ENCODE peak calls at places on chromosomes 4 and X, in ten cellular contexts. One of them, this sample, is unnamed.

GRCh38 chr4:177596035-177596434 is 153.8 kb upstream of the AGA start:
- DNase-seq in tibial nerve: no peak
- DNase-seq in suprapubic skin: no peak
- DNase-seq in transverse colon: no peak
- DNase-seq in ovary: no peak
- DNase-seq in A549: peak
- DNase-seq in stomach: no peak
- DNase-seq in GM12878: no peak
- DNase-seq in K562: peak
- DNase-seq in HepG2: peak
- DNase-seq in this sample: no peak

GRCh38 chr4:154049457-154050181 is 260.7 kb upstream of the SFRP2 start:
- DNase-seq in tibial nerve: peak
- DNase-seq in suprapubic skin: no peak
- DNase-seq in transverse colon: peak
- DNase-seq in ovary: no peak
- DNase-seq in A549: peak
- DNase-seq in stomach: no peak
- DNase-seq in GM12878: no peak
- DNase-seq in K562: peak
- DNase-seq in HepG2: peak
- DNase-seq in this sample: no peak

GRCh38 chr4:14719053-14719452 is 283.2 kb upstream of the CPEB2 start:
- DNase-seq in tibial nerve: no peak
- DNase-seq in suprapubic skin: no peak
- DNase-seq in transverse colon: no peak
- DNase-seq in ovary: no peak
- DNase-seq in A549: peak
- DNase-seq in stomach: peak
- DNase-seq in GM12878: no peak
- DNase-seq in K562: no peak
- DNase-seq in HepG2: no peak
- DNase-seq in this sample: no peak

GRCh38 chr4:9898596-9899345 is 117.3 kb downstream of the DRD5 start:
- DNase-seq in tibial nerve: peak
- DNase-seq in suprapubic skin: no peak
- DNase-seq in transverse colon: peak
- DNase-seq in ovary: no peak
- DNase-seq in A549: peak
- DNase-seq in stomach: peak
- DNase-seq in GM12878: no peak
- DNase-seq in K562: peak
- DNase-seq in HepG2: peak
- DNase-seq in this sample: no peak

GRCh38 chrX:24117288-24117687 is 32.2 kb upstream of the ZFX start:
- DNase-seq in tibial nerve: peak
- DNase-seq in suprapubic skin: no peak
- DNase-seq in transverse colon: no peak
- DNase-seq in ovary: no peak
- DNase-seq in A549: peak
- DNase-seq in stomach: no peak
- DNase-seq in GM12878: no peak
- DNase-seq in K562: no peak
- DNase-seq in HepG2: no peak
- DNase-seq in this sample: peak

GRCh38 chr4:86901864-86902263 is 9.6 kb upstream of the C4orf36 start:
- DNase-seq in tibial nerve: no peak
- DNase-seq in suprapubic skin: no peak
- DNase-seq in transverse colon: no peak
- DNase-seq in ovary: no peak
- DNase-seq in A549: no peak
- DNase-seq in stomach: no peak
- DNase-seq in GM12878: no peak
- DNase-seq in K562: no peak
- DNase-seq in HepG2: no peak
- DNase-seq in this sample: no peak

GRCh38 chr4:92172203-92172602 is 131.6 kb upstream of the GRID2 start:
- DNase-seq in tibial nerve: no peak
- DNase-seq in suprapubic skin: no peak
- DNase-seq in transverse colon: no peak
- DNase-seq in ovary: no peak
- DNase-seq in A549: no peak
- DNase-seq in stomach: no peak
- DNase-seq in GM12878: no peak
- DNase-seq in K562: no peak
- DNase-seq in HepG2: no peak
- DNase-seq in this sample: no peak

GRCh38 chrX:71941145-71941544 is 30.5 kb downstream of the NHSL2 start:
- DNase-seq in tibial nerve: no peak
- DNase-seq in suprapubic skin: no peak
- DNase-seq in transverse colon: no peak
- DNase-seq in ovary: no peak
- DNase-seq in A549: no peak
- DNase-seq in stomach: no peak
- DNase-seq in GM12878: no peak
- DNase-seq in K562: no peak
- DNase-seq in HepG2: no peak
- DNase-seq in this sample: no peak

GRCh38 chr4:146916479-146917076 is 29.1 kb downstream of the TTC29 start:
- DNase-seq in tibial nerve: peak
- DNase-seq in suprapubic skin: no peak
- DNase-seq in transverse colon: no peak
- DNase-seq in ovary: no peak
- DNase-seq in A549: peak
- DNase-seq in stomach: no peak
- DNase-seq in GM12878: peak
- DNase-seq in K562: peak
- DNase-seq in HepG2: peak
- DNase-seq in this sample: no peak

GRCh38 chr4:108709234-108709633 is 53.6 kb downstream of the ETNPPL start:
- DNase-seq in tibial nerve: no peak
- DNase-seq in suprapubic skin: no peak
- DNase-seq in transverse colon: no peak
- DNase-seq in ovary: no peak
- DNase-seq in A549: no peak
- DNase-seq in stomach: no peak
- DNase-seq in GM12878: no peak
- DNase-seq in K562: no peak
- DNase-seq in HepG2: no peak
- DNase-seq in this sample: no peak

GRCh38 chrX:30649859-30650258 is 3.4 kb upstream of the GK start:
- DNase-seq in tibial nerve: no peak
- DNase-seq in suprapubic skin: no peak
- DNase-seq in transverse colon: no peak
- DNase-seq in ovary: no peak
- DNase-seq in A549: no peak
- DNase-seq in stomach: no peak
- DNase-seq in GM12878: no peak
- DNase-seq in K562: no peak
- DNase-seq in HepG2: peak
- DNase-seq in this sample: no peak

GRCh38 chr4:109921384-109921808 is 8.7 kb downstream of the EGF start:
- DNase-seq in tibial nerve: no peak
- DNase-seq in suprapubic skin: no peak
- DNase-seq in transverse colon: no peak
- DNase-seq in ovary: no peak
- DNase-seq in A549: peak
- DNase-seq in stomach: no peak
- DNase-seq in GM12878: no peak
- DNase-seq in K562: no peak
- DNase-seq in HepG2: no peak
- DNase-seq in this sample: no peak

GRCh38 chrX:130253916-130254315 is 14.8 kb downstream of the ZNF280C start:
- DNase-seq in tibial nerve: no peak
- DNase-seq in suprapubic skin: no peak
- DNase-seq in transverse colon: no peak
- DNase-seq in ovary: no peak
- DNase-seq in A549: no peak
- DNase-seq in stomach: no peak
- DNase-seq in GM12878: no peak
- DNase-seq in K562: no peak
- DNase-seq in HepG2: no peak
- DNase-seq in this sample: no peak

GRCh38 chr4:36775544-36775943 is 469.0 kb upstream of the NWD2 start:
- DNase-seq in tibial nerve: no peak
- DNase-seq in suprapubic skin: no peak
- DNase-seq in transverse colon: no peak
- DNase-seq in ovary: no peak
- DNase-seq in A549: no peak
- DNase-seq in stomach: no peak
- DNase-seq in GM12878: no peak
- DNase-seq in K562: no peak
- DNase-seq in HepG2: no peak
- DNase-seq in this sample: no peak

GRCh38 chr4:119785963-119786362 is 157.4 kb upstream of the PDE5A start:
- DNase-seq in tibial nerve: no peak
- DNase-seq in suprapubic skin: no peak
- DNase-seq in transverse colon: peak
- DNase-seq in ovary: no peak
- DNase-seq in A549: peak
- DNase-seq in stomach: peak
- DNase-seq in GM12878: no peak
- DNase-seq in K562: no peak
- DNase-seq in HepG2: peak
- DNase-seq in this sample: no peak

GRCh38 chrX:150282953-150283352 is 80.2 kb upstream of the MAMLD1 start:
- DNase-seq in tibial nerve: no peak
- DNase-seq in suprapubic skin: no peak
- DNase-seq in transverse colon: no peak
- DNase-seq in ovary: no peak
- DNase-seq in A549: no peak
- DNase-seq in stomach: no peak
- DNase-seq in GM12878: no peak
- DNase-seq in K562: no peak
- DNase-seq in HepG2: no peak
- DNase-seq in this sample: no peak

GRCh38 chr4:175639346-175639745 is 172.7 kb downstream of the GPM6A start:
- DNase-seq in tibial nerve: no peak
- DNase-seq in suprapubic skin: no peak
- DNase-seq in transverse colon: no peak
- DNase-seq in ovary: no peak
- DNase-seq in A549: no peak
- DNase-seq in stomach: no peak
- DNase-seq in GM12878: no peak
- DNase-seq in K562: no peak
- DNase-seq in HepG2: no peak
- DNase-seq in this sample: no peak

GRCh38 chr4:153409924-153410501 is 56.1 kb upstream of the TMEM131L start:
- DNase-seq in tibial nerve: no peak
- DNase-seq in suprapubic skin: no peak
- DNase-seq in transverse colon: no peak
- DNase-seq in ovary: no peak
- DNase-seq in A549: no peak
- DNase-seq in stomach: no peak
- DNase-seq in GM12878: no peak
- DNase-seq in K562: peak
- DNase-seq in HepG2: no peak
- DNase-seq in this sample: no peak

GRCh38 chr4:143587703-143588102 is 74.2 kb downstream of the SMARCA5 start:
- DNase-seq in tibial nerve: peak
- DNase-seq in suprapubic skin: no peak
- DNase-seq in transverse colon: no peak
- DNase-seq in ovary: no peak
- DNase-seq in A549: peak
- DNase-seq in stomach: no peak
- DNase-seq in GM12878: no peak
- DNase-seq in K562: peak
- DNase-seq in HepG2: no peak
- DNase-seq in this sample: no peak
- TF ChIP-seq CTCF in tibial nerve: no peak
- TF ChIP-seq CTCF in suprapubic skin: no peak
- TF ChIP-seq CTCF in transverse colon: no peak
- TF ChIP-seq CTCF in ovary: no peak
- TF ChIP-seq CTCF in A549: no peak
- TF ChIP-seq CTCF in stomach: no peak
- TF ChIP-seq CTCF in GM12878: peak
- TF ChIP-seq CTCF in K562: no peak
- TF ChIP-seq CTCF in HepG2: peak
- TF ChIP-seq CTCF in this sample: no peak

GRCh38 chr4:140004580-140005314 is 149.2 kb downstream of the MAML3 start:
- DNase-seq in tibial nerve: no peak
- DNase-seq in suprapubic skin: no peak
- DNase-seq in transverse colon: no peak
- DNase-seq in ovary: peak
- DNase-seq in A549: no peak
- DNase-seq in stomach: peak
- DNase-seq in GM12878: no peak
- DNase-seq in K562: no peak
- DNase-seq in HepG2: no peak
- DNase-seq in this sample: peak
- H3K4me3 ChIP-seq in tibial nerve: peak
- H3K4me3 ChIP-seq in suprapubic skin: peak
- H3K4me3 ChIP-seq in transverse colon: peak
- H3K4me3 ChIP-seq in ovary: peak
- H3K4me3 ChIP-seq in A549: no peak
- H3K4me3 ChIP-seq in stomach: peak
- H3K4me3 ChIP-seq in GM12878: no peak
- H3K4me3 ChIP-seq in K562: no peak
- H3K4me3 ChIP-seq in HepG2: no peak
- H3K4me3 ChIP-seq in this sample: peak

DNA sequence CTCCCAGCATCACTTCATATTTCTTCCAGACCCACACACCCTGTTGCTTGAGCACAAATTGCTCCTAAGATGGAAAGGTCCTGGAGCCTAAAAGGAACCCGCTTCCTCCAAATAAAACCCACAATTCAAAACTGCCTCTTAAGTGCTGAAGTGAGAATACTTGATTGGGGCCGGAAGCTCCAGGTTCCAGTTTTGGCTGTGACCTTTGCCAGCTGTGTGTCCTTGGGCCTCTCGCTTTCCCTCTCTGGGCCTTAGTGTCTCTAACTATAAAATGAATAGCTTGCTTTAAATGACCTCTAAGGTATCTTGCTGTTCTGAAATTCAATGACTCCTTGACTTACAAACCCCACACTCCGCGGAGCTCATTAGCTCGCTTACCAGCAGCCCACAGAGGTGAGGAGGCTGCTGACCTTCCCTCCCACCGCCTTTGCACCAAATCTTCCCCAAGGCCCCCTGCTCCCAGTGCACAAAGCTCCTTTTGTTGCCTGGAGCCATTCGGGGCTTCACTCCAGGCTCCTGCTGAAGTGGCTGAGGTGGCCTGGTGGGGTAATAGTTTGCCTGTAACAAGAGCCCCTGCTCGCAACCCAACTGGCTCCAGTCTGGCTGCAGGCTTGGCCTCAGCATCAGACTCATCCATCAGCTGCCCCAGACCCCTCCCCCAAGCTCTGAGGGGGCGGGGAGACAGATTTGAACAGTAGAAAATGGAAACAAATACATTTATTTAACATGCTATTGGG is 21.8 kb downstream of the STARD8 start:
- DNase-seq in tibial nerve: no peak
- DNase-seq in suprapubic skin: no peak
- DNase-seq in transverse colon: no peak
- DNase-seq in ovary: no peak
- DNase-seq in A549: no peak
- DNase-seq in stomach: no peak
- DNase-seq in GM12878: no peak
- DNase-seq in K562: no peak
- DNase-seq in HepG2: no peak
- DNase-seq in this sample: no peak
- TF ChIP-seq EP300 in tibial nerve: no peak
- TF ChIP-seq EP300 in suprapubic skin: no peak
- TF ChIP-seq EP300 in transverse colon: no peak
- TF ChIP-seq EP300 in ovary: no peak
- TF ChIP-seq EP300 in A549: no peak
- TF ChIP-seq EP300 in stomach: no peak
- TF ChIP-seq EP300 in GM12878: no peak
- TF ChIP-seq EP300 in K562: no peak
- TF ChIP-seq EP300 in HepG2: no peak
- TF ChIP-seq EP300 in this sample: no peak

GRCh38 chr4:31045724-31046318 is 325.7 kb downstream of the PCDH7 start:
- DNase-seq in tibial nerve: no peak
- DNase-seq in suprapubic skin: no peak
- DNase-seq in transverse colon: peak
- DNase-seq in ovary: no peak
- DNase-seq in A549: peak
- DNase-seq in stomach: peak
- DNase-seq in GM12878: no peak
- DNase-seq in K562: peak
- DNase-seq in HepG2: no peak
- DNase-seq in this sample: no peak
- TF ChIP-seq CTCF in tibial nerve: no peak
- TF ChIP-seq CTCF in suprapubic skin: no peak
- TF ChIP-seq CTCF in transverse colon: peak
- TF ChIP-seq CTCF in ovary: no peak
- TF ChIP-seq CTCF in A549: peak
- TF ChIP-seq CTCF in stomach: peak
- TF ChIP-seq CTCF in GM12878: peak
- TF ChIP-seq CTCF in K562: no peak
- TF ChIP-seq CTCF in HepG2: peak
- TF ChIP-seq CTCF in this sample: no peak